ENCODE peak calls at places on chromosomes 7 and 10, in six cellular contexts. R, O, F, C, L and I are unnamed samples.

GRCh38 chr7:76047811-76048667 is at the start of the genes MDH2 and STYXL1:
- DNase-seq in C (peak), O (peak), F (peak), R (peak), L (peak), I (peak)

GRCh38 chr10:5766189-5766588 is 47.0 kb downstream of the GDI2 start:
- DNase-seq in F (no peak), C (no peak), L (no peak), O (no peak), R (no peak), I (no peak)

GRCh38 chr7:104967595-104967994 is 46.4 kb upstream of the KMT2E start:
- DNase-seq in R (peak), O (no peak), F (no peak), L (no peak), C (no peak), I (peak)

GRCh38 chr10:116742367-116743265 is at the start of gene HSPA12A:
- DNase-seq in C (peak), O (peak), F (peak), R (peak), L (peak), I (peak)

GRCh38 chr10:62763155-62763554 is 41.4 kb upstream of the ADO start:
- DNase-seq in F (no peak), R (no peak), O (no peak), L (no peak), C (no peak), I (no peak)

GRCh38 chr10:58435297-58435696 is 50.1 kb downstream of the TFAM start:
- DNase-seq in R (peak), C (peak), F (no peak), O (no peak), L (no peak), I (peak)

GRCh38 chr7:50315739-50316671 is 11.5 kb downstream of the IKZF1 start:
- DNase-seq in C (no peak), F (no peak), R (no peak), O (no peak), L (no peak), I (no peak)

GRCh38 chr7:5702876-5703571 is 78.4 kb downstream of the RNF216 start:
- DNase-seq in L (no peak), R (peak), F (no peak), C (no peak), O (no peak), I (peak)